ENCODE peak calls at places on chromosomes 16 and 17, in eight cellular contexts. C is foreskin fibroblast, N is HCT116, A is astrocyte of the cerebellum, B is psoas muscle, K is dorsolateral prefrontal cortex, P is IMR-90, D is choroid plexus epithelial cell. F is an unnamed sample.

GRCh38 chr17:2081564-2081963 is 26.7 kb downstream of the HIC1 start:
- DNase-seq in C (no peak), N (no peak), A (no peak), B (peak), K (no peak), P (peak), D (peak), F (no peak)

GRCh38 chr16:79298476-79299153 is 301.9 kb downstream of the MAF start:
- DNase-seq in C (no peak), N (no peak), A (no peak), B (no peak), K (no peak), P (no peak), D (no peak), F (no peak)

GRCh38 chr17:51640108-51640622 is 379.8 kb downstream of the UTP18 start:
- DNase-seq in C (no peak), N (peak), A (no peak), B (no peak), K (no peak), P (no peak), D (peak), F (no peak)

GRCh38 chr16:76964464-76965154 is 226.4 kb upstream of the MON1B start:
- DNase-seq in C (no peak), N (no peak), A (no peak), B (no peak), K (no peak), P (no peak), D (no peak), F (no peak)

GRCh38 chr16:13529193-13529982 is 390.6 kb upstream of the ERCC4 start:
- DNase-seq in C (no peak), N (no peak), A (no peak), B (no peak), K (no peak), P (no peak), D (no peak), F (no peak)

GRCh38 chr17:40173778-40174135 is 3.5 kb upstream of the RAPGEFL1 start:
- DNase-seq in C (no peak), N (no peak), A (no peak), B (no peak), K (no peak), P (no peak), D (no peak), F (no peak)

GRCh38 chr17:54945671-54946070 is 22.8 kb downstream of the COX11 start:
- DNase-seq in C (no peak), N (no peak), A (no peak), B (no peak), K (no peak), P (no peak), D (peak), F (no peak)

GRCh38 chr16:85019659-85020245 is 7.8 kb upstream of the KIAA0513 start:
- DNase-seq in C (no peak), N (no peak), A (no peak), B (peak), K (no peak), P (no peak), D (no peak), F (no peak)

GRCh38 chr16:66273644-66274334 is 92.7 kb upstream of the CDH5 start:
- DNase-seq in C (no peak), N (no peak), A (no peak), B (no peak), K (no peak), P (peak), D (peak), F (no peak)

GRCh38 chr16:81537721-81538561 is 93.3 kb downstream of the CMIP start:
- DNase-seq in C (no peak), N (no peak), A (peak), B (no peak), K (no peak), P (no peak), D (peak), F (no peak)

GRCh38 chr17:53516643-53517042 is 306.1 kb upstream of the KIF2B start:
- DNase-seq in C (no peak), N (no peak), A (peak), B (no peak), K (no peak), P (no peak), D (no peak), F (no peak)

GRCh38 chr17:2975469-2975958 is 87.9 kb downstream of the OR1D5 start:
- DNase-seq in C (no peak), N (peak), A (no peak), B (no peak), K (no peak), P (no peak), D (no peak), F (no peak)

GRCh38 chr17:14201087-14201486 is 35.6 kb downstream of the CDRT15 start:
- DNase-seq in C (no peak), N (no peak), A (no peak), B (no peak), K (no peak), P (peak), D (peak), F (no peak)

GRCh38 chr16:72560617-72561016 is 388.7 kb upstream of the PMFBP1 start:
- DNase-seq in C (no peak), N (no peak), A (no peak), B (no peak), K (no peak), P (no peak), D (peak), F (no peak)

GRCh38 chr17:46205975-46206374 is 12.7 kb upstream of the KANSL1 start:
- DNase-seq in C (no peak), N (no peak), A (no peak), B (no peak), K (no peak), P (no peak), D (no peak), F (no peak)

GRCh38 chr17:62666801-62667591 is 39.5 kb downstream of the MRC2 start:
- DNase-seq in C (no peak), N (no peak), A (no peak), B (no peak), K (peak), P (no peak), D (no peak), F (no peak)

GRCh38 chr17:15782809-15783208 is 50.7 kb downstream of the TBC1D26 start:
- DNase-seq in C (peak), N (no peak), A (no peak), B (peak), K (no peak), P (no peak), D (peak), F (no peak)

GRCh38 chr16:61324044-61324443 is 712.2 kb downstream of the CDH8 start:
- DNase-seq in C (no peak), N (no peak), A (no peak), B (no peak), K (no peak), P (no peak), D (no peak), F (no peak)

GRCh38 chr17:13626703-13627102 is 25.0 kb upstream of the HS3ST3A1 start:
- DNase-seq in C (peak), N (peak), A (peak), B (no peak), K (no peak), P (peak), D (peak), F (no peak)

GRCh38 chr16:19524866-19525723 is 1.4 kb downstream of the CCP110 start:
- DNase-seq in C (no peak), N (no peak), A (no peak), B (no peak), K (no peak), P (peak), D (no peak), F (no peak)

GRCh38 chr16:51327001-51327400 is 175.9 kb upstream of the SALL1 start:
- DNase-seq in C (peak), N (no peak), A (peak), B (no peak), K (no peak), P (peak), D (peak), F (no peak)

GRCh38 chr16:69481901-69482341 is 57.5 kb downstream of the CYB5B start:
- DNase-seq in C (peak), N (no peak), A (peak), B (peak), K (peak), P (peak), D (peak), F (no peak)

GRCh38 chr17:66589892-66590291 is 245.0 kb upstream of the CACNG5 start:
- DNase-seq in C (no peak), N (no peak), A (no peak), B (no peak), K (no peak), P (no peak), D (no peak), F (no peak)

GRCh38 chr17:75832164-75832651 is 12.0 kb downstream of the UNC13D start:
- DNase-seq in C (peak), N (no peak), A (peak), B (no peak), K (no peak), P (peak), D (peak), F (no peak)

DNA sequence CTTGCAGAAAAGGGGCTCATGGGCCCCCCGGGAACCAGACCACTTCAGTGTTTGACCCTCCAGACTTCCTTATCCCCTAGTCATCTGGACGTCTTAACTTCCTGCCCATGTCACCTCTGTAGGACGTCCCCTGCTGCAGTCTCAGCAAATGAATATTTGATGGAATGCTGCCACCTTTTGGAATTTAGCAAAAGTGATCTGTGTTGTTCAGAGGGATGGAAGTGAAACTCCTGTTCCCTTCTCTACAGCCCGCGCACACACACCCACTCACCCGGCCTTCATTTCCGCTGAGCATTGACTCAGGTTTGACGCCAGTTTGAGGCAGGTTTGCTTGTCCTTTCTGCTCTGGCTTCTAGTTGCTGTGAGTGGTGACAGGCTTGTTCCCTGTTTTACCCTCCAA is 507.2 kb upstream of the EEF2KMT start:
- DNase-seq in C (no peak), N (peak), A (peak), B (no peak), K (no peak), P (no peak), D (no peak), F (no peak)
- TF ChIP-seq CTCF in C (no peak), N (peak), A (peak), B (no peak), K (peak), P (no peak), D (no peak), F (no peak)

GRCh38 chr16:4090476-4090875 is 25.8 kb downstream of the ADCY9 start:
- DNase-seq in C (no peak), N (no peak), A (no peak), B (no peak), K (no peak), P (no peak), D (no peak), F (no peak)
- H3K4me3 ChIP-seq in C (no peak), N (no peak), A (no peak), B (peak), K (no peak), P (no peak), D (peak), F (no peak)

GRCh38 chr17:29706045-29706431 is 83.3 kb upstream of the CORO6 start:
- DNase-seq in C (no peak), N (no peak), A (no peak), B (no peak), K (no peak), P (no peak), D (no peak), F (no peak)
- TF ChIP-seq CTCF in C (no peak), N (no peak), A (no peak), B (no peak), K (no peak), P (no peak), D (no peak), F (no peak)

DNA sequence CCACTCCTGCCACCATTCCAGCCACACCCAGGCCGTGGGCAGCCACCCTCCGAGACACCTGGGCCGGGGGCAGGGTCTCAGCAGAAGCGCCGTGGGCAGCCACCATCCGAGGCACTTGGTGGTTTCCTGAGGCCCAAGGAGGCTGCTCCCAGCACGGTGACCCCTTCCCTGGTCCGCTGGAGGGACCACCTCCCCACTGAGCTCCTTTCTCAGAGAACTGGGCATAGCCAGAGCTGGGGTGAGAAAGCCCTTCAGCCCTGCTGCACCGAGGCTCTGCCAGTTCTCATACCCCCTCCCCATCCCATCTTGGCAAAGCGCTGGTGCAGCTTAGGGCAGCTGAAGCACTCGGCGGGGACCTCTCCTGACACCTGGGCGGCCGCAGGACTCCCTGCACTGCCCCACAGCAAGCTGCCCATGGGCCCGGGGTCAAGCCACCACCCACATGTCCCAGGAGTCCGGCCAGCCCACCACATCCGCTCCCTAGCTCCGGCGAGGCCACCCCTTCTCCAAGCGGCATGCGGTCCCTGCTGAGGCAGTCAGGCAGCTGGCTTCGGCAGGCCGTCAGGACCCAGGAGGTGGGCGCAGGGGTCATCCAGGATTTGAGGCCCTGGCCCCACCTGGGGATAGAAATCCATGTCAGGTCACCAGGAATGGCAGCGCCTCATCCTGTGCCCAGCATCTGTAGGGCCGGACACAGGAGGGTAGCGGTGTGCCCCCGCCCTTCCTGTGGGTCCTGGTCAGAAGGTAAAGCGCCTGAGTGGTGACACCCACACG is 1.3 kb upstream of the CYBA start:
- DNase-seq in C (no peak), N (no peak), A (no peak), B (no peak), K (no peak), P (no peak), D (no peak), F (no peak)
- H3K4me3 ChIP-seq in C (no peak), N (peak), A (no peak), B (no peak), K (no peak), P (no peak), D (no peak), F (no peak)

GRCh38 chr17:44610331-44610730 is 45.9 kb upstream of the MEIOC start:
- DNase-seq in C (no peak), N (no peak), A (no peak), B (no peak), K (no peak), P (no peak), D (no peak), F (no peak)

GRCh38 chr17:44606658-44607057 is 49.4 kb downstream of the FZD2 start:
- DNase-seq in C (no peak), N (no peak), A (no peak), B (no peak), K (no peak), P (no peak), D (no peak), F (no peak)

GRCh38 chr17:44610871-44611270 is 45.4 kb upstream of the MEIOC start:
- DNase-seq in C (peak), N (no peak), A (no peak), B (no peak), K (no peak), P (no peak), D (peak), F (no peak)

GRCh38 chr17:44607836-44608690 is 48.2 kb upstream of the MEIOC start:
- DNase-seq in C (peak), N (no peak), A (no peak), B (no peak), K (no peak), P (peak), D (peak), F (no peak)

DNA sequence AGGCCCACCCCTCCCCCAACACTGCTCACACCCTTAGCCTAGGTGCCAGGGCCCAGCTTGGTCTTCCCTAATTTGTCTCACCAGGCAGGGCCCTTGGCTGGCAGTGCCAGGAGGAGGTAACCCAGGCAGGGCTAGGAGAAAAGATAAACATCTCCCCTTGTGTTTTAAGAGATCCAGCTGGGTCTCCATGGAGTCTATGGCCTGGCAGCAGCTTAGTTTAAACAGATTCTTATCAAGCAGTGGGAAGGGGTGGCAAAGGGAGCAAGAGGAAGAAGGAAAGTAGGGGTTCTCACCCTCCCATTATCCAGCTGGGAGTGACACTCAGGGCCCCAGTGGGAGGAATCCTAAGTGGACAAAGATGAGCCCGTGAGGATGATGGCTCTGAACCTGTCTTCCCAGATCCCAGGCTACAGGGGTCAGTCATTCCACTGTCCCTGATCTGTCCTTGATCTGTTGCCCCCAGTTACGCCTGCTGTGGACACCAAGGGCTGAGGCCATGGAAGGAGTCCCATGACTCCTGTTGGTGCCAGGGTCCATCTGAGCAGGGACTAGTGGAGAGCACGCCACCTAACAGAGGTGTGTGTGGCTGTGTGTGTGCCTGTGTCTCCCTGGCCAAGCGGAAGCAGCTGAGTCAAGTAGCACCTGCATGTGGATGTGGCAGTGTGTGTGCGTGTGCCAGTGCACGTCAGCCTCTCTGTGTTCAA is 47.4 kb upstream of the MEIOC start:
- DNase-seq in C (no peak), N (no peak), A (no peak), B (no peak), K (no peak), P (no peak), D (no peak), F (no peak)
- TF ChIP-seq CTCF in C (no peak), N (no peak), A (no peak), B (no peak), K (no peak), P (no peak), D (no peak), F (no peak)

DNA sequence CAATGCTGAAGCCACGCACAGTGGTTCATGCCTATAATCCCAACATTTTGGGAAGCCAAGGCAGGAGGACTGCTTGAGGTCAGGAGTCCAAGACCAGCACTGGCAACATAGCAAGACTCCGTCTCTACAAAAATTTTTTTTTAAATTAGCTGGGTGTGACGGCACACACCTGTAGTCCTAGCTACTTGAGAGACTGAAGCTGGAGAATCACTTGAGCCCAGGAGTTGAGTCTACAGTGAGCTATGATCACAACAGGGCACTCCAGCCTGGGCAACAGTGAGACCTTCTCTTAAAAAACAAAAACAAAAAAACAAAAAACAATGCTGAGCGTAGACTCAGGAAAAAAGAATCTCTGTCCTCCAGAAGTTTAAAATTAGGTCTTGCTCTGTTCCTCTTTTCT is 6.1 kb downstream of the GNA13 start:
- DNase-seq in C (no peak), N (no peak), A (no peak), B (no peak), K (no peak), P (no peak), D (no peak), F (no peak)
- H3K4me3 ChIP-seq in C (no peak), N (no peak), A (no peak), B (no peak), K (no peak), P (no peak), D (no peak), F (no peak)

F was measured in AG04449.